ENCODE peak calls at places on chromosomes 12 and 14, in nine cellular contexts. One of them, this sample, is unnamed.
A peak's percentile ranks its signal among the peaks of the same experiment; 100 is the strongest.

GRCh38 chr14:91279354-91279753 is 34.9 kb upstream of the GPR68 start:
- DNase-seq in heart left ventricle: no peak
- DNase-seq in A549: no peak
- DNase-seq in IMR-90: no peak
- DNase-seq in transverse colon: no peak
- DNase-seq in uterus: no peak
- DNase-seq in breast epithelium: no peak
- DNase-seq in body of pancreas: no peak
- DNase-seq in GM12891: no peak
- DNase-seq in this sample: no peak

GRCh38 chr14:32560213-32560857 is 231.2 kb downstream of the AKAP6 start:
- DNase-seq in uterus: peak; percentile 17
- DNase-seq in GM12891: peak; percentile 12
- DNase-seq in body of pancreas: peak; percentile 41
- DNase-seq in breast epithelium: no peak
- DNase-seq in transverse colon: peak; percentile 57
- DNase-seq in heart left ventricle: peak; percentile 39
- DNase-seq in IMR-90: peak; percentile 82
- DNase-seq in A549: peak; percentile 80
- DNase-seq in this sample: peak; percentile 60

GRCh38 chr12:49301759-49302158 is 6.8 kb downstream of the PRPH start:
- DNase-seq in A549: no peak
- DNase-seq in transverse colon: no peak
- DNase-seq in uterus: no peak
- DNase-seq in breast epithelium: no peak
- DNase-seq in heart left ventricle: no peak
- DNase-seq in body of pancreas: no peak
- DNase-seq in GM12891: no peak
- DNase-seq in IMR-90: no peak
- DNase-seq in this sample: no peak

GRCh38 chr14:85471744-85472143 is 58.2 kb upstream of the FLRT2 start:
- DNase-seq in IMR-90: peak; percentile 94
- DNase-seq in body of pancreas: peak; percentile 70
- DNase-seq in A549: peak; percentile 95
- DNase-seq in GM12891: no peak
- DNase-seq in breast epithelium: no peak
- DNase-seq in transverse colon: no peak
- DNase-seq in uterus: peak; percentile 13
- DNase-seq in heart left ventricle: no peak
- DNase-seq in this sample: no peak

GRCh38 chr14:86015916-86016315 is 486.0 kb downstream of the FLRT2 start:
- DNase-seq in IMR-90: peak; percentile 82
- DNase-seq in breast epithelium: no peak
- DNase-seq in body of pancreas: no peak
- DNase-seq in GM12891: no peak
- DNase-seq in transverse colon: no peak
- DNase-seq in A549: no peak
- DNase-seq in uterus: no peak
- DNase-seq in heart left ventricle: no peak
- DNase-seq in this sample: no peak

GRCh38 chr14:106879241-106879640 is 1352.9 kb downstream of the TMEM121 start:
- DNase-seq in uterus: no peak
- DNase-seq in A549: peak; percentile 79
- DNase-seq in breast epithelium: no peak
- DNase-seq in GM12891: no peak
- DNase-seq in IMR-90: no peak
- DNase-seq in heart left ventricle: no peak
- DNase-seq in body of pancreas: peak; percentile 47
- DNase-seq in transverse colon: peak; percentile 72
- DNase-seq in this sample: no peak

GRCh38 chr14:85811340-85811739 is 281.4 kb downstream of the FLRT2 start:
- DNase-seq in uterus: no peak
- DNase-seq in breast epithelium: no peak
- DNase-seq in body of pancreas: no peak
- DNase-seq in transverse colon: no peak
- DNase-seq in heart left ventricle: no peak
- DNase-seq in IMR-90: no peak
- DNase-seq in A549: no peak
- DNase-seq in GM12891: no peak
- DNase-seq in this sample: no peak

GRCh38 chr12:127257366-127257935 is 1009.5 kb upstream of the TMEM132C start:
- DNase-seq in breast epithelium: no peak
- DNase-seq in GM12891: no peak
- DNase-seq in body of pancreas: no peak
- DNase-seq in IMR-90: peak; percentile 62
- DNase-seq in heart left ventricle: no peak
- DNase-seq in A549: no peak
- DNase-seq in uterus: no peak
- DNase-seq in transverse colon: no peak
- DNase-seq in this sample: no peak

GRCh38 chr12:124852329-124852831 is 11.3 kb downstream of the SCARB1 start:
- DNase-seq in transverse colon: peak; percentile 62
- DNase-seq in body of pancreas: no peak
- DNase-seq in A549: no peak
- DNase-seq in uterus: no peak
- DNase-seq in GM12891: no peak
- DNase-seq in heart left ventricle: peak; percentile 52
- DNase-seq in IMR-90: no peak
- DNase-seq in breast epithelium: no peak
- DNase-seq in this sample: no peak

DNA sequence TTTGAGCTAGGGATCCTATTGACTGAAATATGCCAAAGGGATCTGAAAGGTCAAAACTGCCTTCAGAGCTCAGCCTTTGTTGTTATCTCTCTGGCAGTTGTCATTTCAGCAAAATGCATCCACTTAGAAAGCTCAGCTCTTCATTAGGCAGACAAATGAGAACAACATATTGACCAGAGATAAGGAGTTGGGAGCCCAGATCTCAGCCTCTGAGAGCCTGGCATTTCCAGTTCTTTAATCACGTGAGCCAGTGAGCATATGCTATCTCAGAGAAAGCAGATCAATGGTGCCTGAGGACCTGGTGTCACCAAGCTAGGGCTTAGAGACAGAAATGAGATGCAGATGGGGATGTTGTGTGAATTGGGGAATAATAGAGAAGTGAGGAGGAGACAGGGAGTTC is 101.1 kb downstream of the DAD1 start:
- DNase-seq in heart left ventricle: no peak
- DNase-seq in A549: no peak
- DNase-seq in GM12891: no peak
- DNase-seq in uterus: no peak
- DNase-seq in body of pancreas: no peak
- DNase-seq in IMR-90: no peak
- DNase-seq in transverse colon: no peak
- DNase-seq in breast epithelium: no peak
- DNase-seq in this sample: no peak
- TF ChIP-seq POLR2A in heart left ventricle: no peak
- TF ChIP-seq POLR2A in A549: no peak
- TF ChIP-seq POLR2A in GM12891: no peak
- TF ChIP-seq POLR2A in uterus: no peak
- TF ChIP-seq POLR2A in body of pancreas: no peak
- TF ChIP-seq POLR2A in IMR-90: no peak
- TF ChIP-seq POLR2A in transverse colon: no peak
- TF ChIP-seq POLR2A in breast epithelium: no peak
- TF ChIP-seq POLR2A in this sample: no peak

DNA sequence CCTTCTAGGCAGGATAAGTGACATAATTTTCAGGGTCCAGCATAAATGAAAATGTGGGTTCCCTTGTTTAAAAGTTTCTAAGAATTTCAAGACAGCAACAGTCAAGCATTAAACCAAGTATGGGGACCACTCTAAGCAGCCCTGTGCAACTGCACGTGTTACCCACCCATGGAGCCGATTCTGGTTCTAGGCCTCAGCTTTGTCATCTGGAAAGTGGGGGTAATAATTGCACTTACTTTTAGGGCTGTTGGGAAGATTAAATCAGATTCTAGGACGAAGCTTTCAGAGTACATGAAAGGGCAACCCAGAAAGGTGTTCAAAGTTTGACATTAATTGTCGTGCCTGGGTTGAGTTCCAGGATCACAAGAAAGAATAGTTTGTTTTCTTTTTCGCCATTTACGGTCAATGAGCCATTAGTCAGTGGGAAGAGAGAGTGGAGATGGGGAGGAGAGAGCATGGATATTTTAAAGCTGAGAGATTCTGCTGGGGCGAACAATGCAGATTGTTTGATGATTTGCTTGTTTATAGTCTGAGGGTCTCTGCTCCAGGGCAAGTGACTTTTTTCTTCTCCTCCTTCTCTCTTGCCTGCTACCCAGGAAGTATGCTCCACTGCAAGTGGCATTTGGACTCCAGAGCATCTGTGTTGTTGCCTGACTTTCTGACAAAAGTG is 10.7 kb upstream of the PPFIBP1 start:
- DNase-seq in breast epithelium: no peak
- DNase-seq in GM12891: no peak
- DNase-seq in transverse colon: no peak
- DNase-seq in IMR-90: no peak
- DNase-seq in uterus: no peak
- DNase-seq in heart left ventricle: no peak
- DNase-seq in A549: no peak
- DNase-seq in body of pancreas: no peak
- DNase-seq in this sample: no peak
- TF ChIP-seq POLR2A in breast epithelium: no peak
- TF ChIP-seq POLR2A in GM12891: no peak
- TF ChIP-seq POLR2A in transverse colon: no peak
- TF ChIP-seq POLR2A in IMR-90: no peak
- TF ChIP-seq POLR2A in uterus: no peak
- TF ChIP-seq POLR2A in heart left ventricle: no peak
- TF ChIP-seq POLR2A in A549: no peak
- TF ChIP-seq POLR2A in body of pancreas: no peak
- TF ChIP-seq POLR2A in this sample: no peak

GRCh38 chr12:7972734-7973488 is 36.9 kb upstream of the SLC2A3 start:
- DNase-seq in uterus: no peak
- DNase-seq in GM12891: no peak
- DNase-seq in A549: no peak
- DNase-seq in IMR-90: no peak
- DNase-seq in heart left ventricle: no peak
- DNase-seq in body of pancreas: no peak
- DNase-seq in breast epithelium: no peak
- DNase-seq in transverse colon: no peak
- DNase-seq in this sample: no peak

GRCh38 chr12:7966558-7966957 is 30.6 kb upstream of the SLC2A3 start:
- DNase-seq in body of pancreas: no peak
- DNase-seq in breast epithelium: no peak
- DNase-seq in GM12891: no peak
- DNase-seq in A549: no peak
- DNase-seq in heart left ventricle: no peak
- DNase-seq in IMR-90: no peak
- DNase-seq in uterus: no peak
- DNase-seq in transverse colon: no peak
- DNase-seq in this sample: no peak

GRCh38 chr12:7970475-7971252 is 34.7 kb upstream of the SLC2A3 start:
- DNase-seq in A549: peak; percentile 95
- DNase-seq in IMR-90: peak; percentile 94
- DNase-seq in heart left ventricle: peak; percentile 88
- DNase-seq in body of pancreas: peak; percentile 54
- DNase-seq in breast epithelium: peak; percentile 65
- DNase-seq in GM12891: peak; percentile 63
- DNase-seq in transverse colon: peak; percentile 82
- DNase-seq in uterus: peak; percentile 92
- DNase-seq in this sample: peak; percentile 79
- TF ChIP-seq POLR2A in A549: peak; percentile 51
- TF ChIP-seq POLR2A in IMR-90: peak; percentile 72
- TF ChIP-seq POLR2A in heart left ventricle: peak; percentile 33
- TF ChIP-seq POLR2A in body of pancreas: peak; percentile 28
- TF ChIP-seq POLR2A in breast epithelium: no peak
- TF ChIP-seq POLR2A in GM12891: peak; percentile 28
- TF ChIP-seq POLR2A in transverse colon: peak; percentile 40
- TF ChIP-seq POLR2A in uterus: peak; percentile 51
- TF ChIP-seq POLR2A in this sample: peak; percentile 28

GRCh38 chr12:121801601-121802484 is 2.0 kb upstream of the SETD1B start:
- DNase-seq in GM12891: no peak
- DNase-seq in heart left ventricle: peak; percentile 25
- DNase-seq in breast epithelium: no peak
- DNase-seq in IMR-90: peak; percentile 45
- DNase-seq in transverse colon: no peak
- DNase-seq in A549: no peak
- DNase-seq in body of pancreas: no peak
- DNase-seq in uterus: no peak
- DNase-seq in this sample: no peak

GRCh38 chr12:121799175-121799841 is 4.5 kb upstream of the SETD1B start:
- DNase-seq in body of pancreas: peak; percentile 60
- DNase-seq in transverse colon: peak; percentile 81
- DNase-seq in heart left ventricle: peak; percentile 82
- DNase-seq in IMR-90: peak; percentile 85
- DNase-seq in uterus: peak; percentile 77
- DNase-seq in breast epithelium: peak; percentile 79
- DNase-seq in GM12891: no peak
- DNase-seq in A549: peak; percentile 94
- DNase-seq in this sample: peak; percentile 84

GRCh38 chr12:121799842-121800693 is 3.7 kb upstream of the SETD1B start:
- DNase-seq in heart left ventricle: peak; percentile 93
- DNase-seq in GM12891: peak; percentile 79
- DNase-seq in breast epithelium: peak; percentile 90
- DNase-seq in transverse colon: peak; percentile 94
- DNase-seq in uterus: peak; percentile 95
- DNase-seq in body of pancreas: peak; percentile 88
- DNase-seq in IMR-90: peak; percentile 84
- DNase-seq in A549: peak; percentile 91
- DNase-seq in this sample: peak; percentile 87

GRCh38 chr12:121802485-121802842 is 1.3 kb upstream of the SETD1B start:
- DNase-seq in transverse colon: no peak
- DNase-seq in GM12891: no peak
- DNase-seq in breast epithelium: no peak
- DNase-seq in heart left ventricle: no peak
- DNase-seq in IMR-90: no peak
- DNase-seq in uterus: no peak
- DNase-seq in A549: no peak
- DNase-seq in body of pancreas: no peak
- DNase-seq in this sample: no peak

DNA sequence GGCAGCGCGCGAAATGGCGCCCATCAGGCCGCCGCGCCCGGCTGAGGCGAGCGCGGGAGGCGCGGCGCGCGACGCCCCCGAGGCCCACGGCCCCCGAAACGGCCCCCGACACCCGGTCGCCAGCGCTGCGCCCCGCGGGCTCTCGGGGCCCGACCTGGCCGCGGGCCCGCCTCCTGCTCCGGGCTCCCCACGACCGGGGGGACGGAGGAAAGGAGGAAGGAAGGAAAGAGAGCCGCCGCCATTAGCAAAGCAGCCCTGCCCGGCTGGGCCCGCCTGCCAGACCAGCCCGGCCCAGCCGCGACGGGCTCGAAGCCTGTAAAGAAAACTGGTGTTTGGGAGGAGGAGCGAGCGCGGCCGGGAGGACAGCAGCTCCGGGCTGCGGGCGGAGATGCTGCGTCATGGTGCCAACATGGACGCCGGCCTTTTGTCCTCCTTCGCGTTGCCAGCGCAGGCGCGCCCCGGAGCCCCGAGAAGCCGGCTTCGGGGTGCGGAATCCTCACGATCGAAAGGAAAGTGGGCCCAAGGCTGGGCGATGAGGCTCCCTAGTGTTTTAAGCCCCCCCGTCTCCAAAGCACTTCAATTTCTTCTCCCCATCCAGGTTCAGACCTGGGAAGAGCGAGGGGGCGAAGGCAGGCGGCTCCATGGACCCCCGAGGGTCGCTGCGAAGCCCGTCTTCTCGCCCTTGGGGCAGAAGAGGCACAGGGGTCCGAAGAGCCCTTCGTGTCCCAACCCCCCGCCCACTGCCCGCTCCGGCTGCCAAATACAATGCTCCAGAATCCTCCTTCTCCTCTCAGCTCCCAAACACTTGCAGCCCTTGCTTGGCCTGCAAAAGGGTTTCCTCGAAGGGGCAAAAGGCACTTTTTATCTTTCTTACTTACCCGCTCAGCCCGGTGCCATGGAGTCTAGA is 2.9 kb upstream of the SETD1B start:
- DNase-seq in body of pancreas: peak; percentile 83
- DNase-seq in heart left ventricle: peak; percentile 85
- DNase-seq in transverse colon: peak; percentile 85
- DNase-seq in uterus: peak; percentile 75
- DNase-seq in GM12891: no peak
- DNase-seq in IMR-90: peak; percentile 83
- DNase-seq in A549: peak; percentile 80
- DNase-seq in breast epithelium: peak; percentile 84
- DNase-seq in this sample: peak; percentile 75
- TF ChIP-seq POLR2A in body of pancreas: peak; percentile 77
- TF ChIP-seq POLR2A in heart left ventricle: peak; percentile 65
- TF ChIP-seq POLR2A in transverse colon: peak; percentile 90
- TF ChIP-seq POLR2A in uterus: peak; percentile 37
- TF ChIP-seq POLR2A in GM12891: peak; percentile 87
- TF ChIP-seq POLR2A in IMR-90: peak; percentile 86
- TF ChIP-seq POLR2A in A549: peak; percentile 22
- TF ChIP-seq POLR2A in breast epithelium: peak; percentile 75
- TF ChIP-seq POLR2A in this sample: peak; percentile 53